ENCODE peak calls at places on chromosomes 7 and 10, in five cellular contexts. I is ovary, R is prostate gland, V is GM23248, U is PC-3. G is an unnamed sample. For H3K4me1, H3K36me3 and H3K9me3, the result is how much of the 10 kb centered on the place peaks cover.

GRCh38 chr10:125536236-125536635 is 146.7 kb downstream of the TEX36 start:
- DNase-seq in I (no peak), R (no peak), V (no peak), U (no peak), G (no peak)

GRCh38 chr10:106795619-106796018 is 368.9 kb downstream of the SORCS1 start:
- DNase-seq in I (peak), R (no peak), V (peak), U (peak), G (no peak)

GRCh38 chr10:96833220-96834001 is 1.3 kb downstream of the LCOR start:
- DNase-seq in I (peak), R (peak), V (peak), U (no peak), G (no peak)

GRCh38 chr10:11125004-11125403 is 107.3 kb downstream of the CELF2 start:
- DNase-seq in I (no peak), R (no peak), V (no peak), U (no peak), G (no peak)

GRCh38 chr10:930415-931325 is 835 bp downstream of the LARP4B start:
- DNase-seq in I (peak), R (no peak), V (peak), U (peak), G (peak)

GRCh38 chr10:124588736-124589451 is 127.3 kb downstream of the LHPP start:
- DNase-seq in I (peak), R (peak), V (peak), U (peak), G (peak)

GRCh38 chr7:40802497-40802896 is 667.7 kb downstream of the SUGCT start:
- DNase-seq in I (no peak), R (no peak), V (no peak), U (no peak), G (no peak)

GRCh38 chr7:154693646-154694045 is 309.3 kb downstream of the PAXIP1 start:
- DNase-seq in I (no peak), R (no peak), V (no peak), U (no peak), G (no peak)

GRCh38 chr10:76001019-76001418 is 569.6 kb downstream of the LRMDA start:
- DNase-seq in I (no peak), R (no peak), V (peak), U (no peak), G (no peak)

GRCh38 chr7:5997210-5997808 is 11.5 kb downstream of the PMS2 start:
- DNase-seq in I (peak), R (peak), V (peak), U (peak), G (no peak)

GRCh38 chr7:109986701-109987100 is 1104.2 kb upstream of the LRRN3 start:
- DNase-seq in I (no peak), R (no peak), V (no peak), U (no peak), G (no peak)

GRCh38 chr10:6279540-6280267 is 77.0 kb downstream of the PFKFB3 start:
- DNase-seq in I (no peak), R (no peak), V (peak), U (peak), G (no peak)

DNA sequence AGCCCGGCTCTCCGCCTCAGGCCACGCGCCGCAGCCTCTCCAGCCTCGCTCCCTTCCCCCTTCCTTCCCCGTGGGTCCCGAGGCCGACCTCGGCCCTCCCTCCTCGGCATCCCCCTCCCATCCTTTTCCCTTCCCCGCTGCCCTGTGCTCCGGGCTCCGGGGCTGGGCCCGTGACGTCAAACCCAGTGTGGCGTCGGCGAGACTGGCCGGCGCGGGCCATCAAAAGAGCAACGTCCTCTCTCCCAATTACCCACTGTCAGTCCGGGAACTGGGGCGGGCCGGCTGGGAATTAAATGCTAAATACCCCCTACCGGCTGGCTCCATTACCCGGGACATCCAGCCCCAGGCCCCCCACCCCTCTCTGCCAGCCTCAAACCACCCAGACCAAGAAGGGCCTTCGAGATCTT is 2.6 kb upstream of the GATA3 start:
- DNase-seq in I (no peak), R (no peak), V (no peak), U (no peak), G (no peak)
- H3K4me1 ChIP-seq in I (under half), R (under half), V (under half), U (under half), G (under half)

DNA sequence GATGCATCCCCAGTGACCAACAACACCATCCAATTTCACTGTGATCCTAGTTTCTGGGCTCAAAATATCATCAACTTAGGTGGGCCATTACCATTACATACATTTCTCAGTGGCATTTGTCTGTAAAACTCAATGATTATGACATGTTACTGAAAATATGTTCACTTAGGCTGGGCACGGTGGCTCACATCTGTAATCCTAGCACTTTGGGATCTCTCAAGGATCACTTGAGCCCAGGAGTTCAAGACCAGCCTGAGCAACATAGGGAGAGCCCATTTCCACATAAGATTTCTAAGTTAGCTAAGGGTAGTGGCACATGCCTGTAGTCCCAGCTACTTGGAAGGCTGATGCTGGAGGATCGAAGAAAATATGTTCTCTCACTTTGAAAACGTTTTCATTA is 91.0 kb downstream of the TRIM24 start:
- DNase-seq in I (no peak), R (no peak), V (no peak), U (no peak), G (no peak)
- H3K36me3 ChIP-seq in I (under half), R (under half), V (under half), U (under half), G (half or more)

GRCh38 chr10:132291826-132292225 is 15.9 kb downstream of the STK32C start:
- DNase-seq in I (no peak), R (no peak), V (no peak), U (no peak), G (no peak)

GRCh38 chr10:132292287-132292971 is 15.3 kb downstream of the STK32C start:
- DNase-seq in I (no peak), R (no peak), V (no peak), U (no peak), G (peak)

GRCh38 chr10:132294196-132294520 is 13.6 kb downstream of the STK32C start:
- DNase-seq in I (no peak), R (no peak), V (no peak), U (no peak), G (no peak)

GRCh38 chr10:132293416-132294195 is 14.1 kb downstream of the STK32C start:
- DNase-seq in I (no peak), R (no peak), V (no peak), U (no peak), G (peak)

GRCh38 chr10:132292972-132293415 is 14.8 kb downstream of the STK32C start:
- DNase-seq in I (no peak), R (no peak), V (no peak), U (no peak), G (peak)
- H3K9me3 ChIP-seq in I (under half), R (under half), V (under half), U (under half), G (under half)

DNA sequence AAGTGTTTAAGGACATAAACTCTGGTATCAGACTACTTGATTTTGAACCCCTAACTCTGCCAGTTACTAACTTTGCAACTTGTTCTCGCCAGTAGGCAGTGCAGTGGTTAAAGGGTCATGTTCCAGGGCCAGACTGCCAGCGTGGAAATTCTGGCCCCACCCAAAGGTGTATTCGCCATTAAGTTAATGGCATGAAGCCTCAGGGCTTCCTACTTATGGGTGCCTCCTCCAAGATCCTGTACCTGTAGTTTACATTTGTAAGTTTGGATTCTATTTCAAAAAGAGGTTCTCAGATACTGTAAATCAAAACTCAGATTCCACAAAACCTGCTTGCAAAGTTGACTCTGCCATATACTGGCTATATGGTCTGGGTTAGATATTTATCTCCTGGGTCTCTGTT is 2.8 kb upstream of the PIP start:
- DNase-seq in I (no peak), R (no peak), V (no peak), U (no peak), G (no peak)
- H3K4me1 ChIP-seq in I (under half), R (under half), V (under half), U (under half), G (under half)

DNA sequence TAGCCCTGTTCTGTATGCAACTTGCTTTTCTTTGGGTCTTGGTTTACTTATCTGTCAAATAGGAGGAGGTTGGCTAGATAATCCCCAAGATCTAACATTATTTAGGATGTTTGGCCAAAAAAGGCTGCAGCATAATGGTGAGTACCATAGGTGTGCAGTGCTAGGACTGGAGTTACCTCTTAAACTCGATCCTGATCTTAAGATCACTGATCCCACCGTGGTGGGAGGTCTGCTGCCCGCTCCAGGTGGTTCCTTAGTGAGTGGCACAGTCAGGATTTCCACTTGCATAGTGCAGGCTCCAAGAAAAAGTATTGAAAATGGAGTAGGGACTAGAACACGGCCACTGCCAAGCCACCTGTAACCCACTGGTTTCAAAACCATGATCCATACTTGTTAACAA is 66.9 kb downstream of the KLHDC10 start:
- DNase-seq in I (no peak), R (no peak), V (no peak), U (no peak), G (no peak)
- H3K36me3 ChIP-seq in I (under half), R (under half), V (under half), U (under half), G (under half)

DNA sequence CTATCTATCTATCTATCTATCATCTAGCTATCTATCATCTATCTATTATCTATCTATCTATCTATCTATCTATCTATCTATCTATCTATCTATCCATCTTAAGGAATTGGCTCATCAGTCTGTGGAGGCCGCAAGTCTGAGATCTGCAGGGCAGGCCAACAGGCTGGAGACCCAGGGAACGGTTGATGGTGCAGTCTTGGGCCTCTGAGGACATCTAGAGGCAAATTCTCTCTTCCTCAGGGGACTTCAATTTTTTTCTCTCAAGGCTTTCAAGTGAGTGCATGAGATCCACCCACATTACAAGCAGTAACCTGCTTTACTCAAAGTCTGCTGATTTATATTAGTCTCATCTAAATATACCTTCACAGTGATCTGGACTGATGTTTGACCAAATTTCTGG is 197.0 kb downstream of the GLRX3 start:
- DNase-seq in I (no peak), R (no peak), V (no peak), U (no peak), G (no peak)
- H3K9me3 ChIP-seq in I (under half), R (under half), V (under half), U (under half), G (under half)

DNA sequence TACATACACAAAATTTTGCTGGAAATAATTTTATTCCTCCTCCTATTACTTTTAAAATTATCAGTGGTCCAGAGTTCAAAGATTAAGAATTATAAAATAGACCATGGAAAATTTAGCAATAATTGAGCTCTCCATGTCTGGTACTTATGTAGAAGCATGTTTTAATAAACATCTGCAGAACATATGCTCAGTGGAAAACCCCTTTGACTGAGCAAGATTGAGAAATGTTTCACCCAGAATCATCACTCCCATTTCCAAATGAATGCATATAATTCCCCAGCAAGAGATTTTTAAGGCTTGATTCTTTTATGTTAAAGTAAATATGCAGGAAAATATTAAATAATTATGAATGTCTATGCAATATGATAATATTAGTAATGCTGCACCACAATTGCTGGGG is 45.8 kb upstream of the TES start:
- DNase-seq in I (no peak), R (no peak), V (peak), U (no peak), G (no peak)
- H3K4me1 ChIP-seq in I (under half), R (under half), V (under half), U (under half), G (under half)

DNA sequence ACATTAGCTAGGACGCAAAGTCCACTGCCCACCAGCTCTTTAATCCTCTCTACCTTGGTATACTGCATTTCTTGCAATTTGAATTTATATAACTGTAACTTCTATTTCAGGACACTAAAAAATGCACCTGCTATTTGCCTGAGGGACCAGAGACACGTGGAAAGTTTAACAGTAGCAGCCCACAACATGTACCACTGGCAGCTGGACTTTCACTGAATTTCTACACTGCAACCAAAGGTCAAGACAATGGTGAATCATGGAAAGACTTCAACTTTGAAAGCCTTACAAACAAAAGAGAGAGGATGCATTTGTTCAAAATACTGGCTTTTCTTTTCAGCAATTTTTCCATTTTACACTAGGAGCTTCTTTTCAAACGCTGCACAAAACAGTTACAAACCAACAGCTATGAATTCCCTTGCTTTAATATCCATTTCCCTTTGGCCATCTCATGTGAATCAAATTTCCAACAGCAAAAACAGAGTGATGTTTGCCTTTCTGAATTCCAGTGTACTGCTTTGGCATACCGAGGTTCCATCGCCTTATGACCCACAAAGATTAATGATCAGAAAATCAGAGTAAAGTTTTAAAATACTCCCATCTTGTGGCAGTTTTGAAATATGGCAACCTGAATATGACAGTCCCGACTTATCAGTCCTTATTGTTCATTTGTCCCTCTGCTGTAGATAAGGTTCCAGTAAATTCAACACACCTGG is 29.9 kb upstream of the HNRNPH3 start:
- DNase-seq in I (no peak), R (no peak), V (peak), U (peak), G (no peak)
- H3K36me3 ChIP-seq in I (under half), R (under half), V (under half), U (under half), G (under half)

G was measured in psoas muscle.